ENCODE peak calls at places on chromosomes 4 and X, in ten cellular contexts. X is uterus; V is right atrium auricular region; Z is testis; F is Jurkat, Clone E6-1; K is brain microvascular endothelial cell; D is HCT116; T is SK-N-SH; S is body of pancreas; I is heart left ventricle. Q is an unnamed sample.

GRCh38 chr4:30867427-30867826 is 147.3 kb downstream of the PCDH7 start:
- DNase-seq in V (no peak), T (no peak), I (no peak), F (no peak), X (peak), D (no peak), S (no peak), K (no peak), Z (no peak), Q (no peak)

GRCh38 chrX:53283099-53283498 is 1.7 kb upstream of the IQSEC2 start:
- DNase-seq in D (no peak), I (no peak), F (no peak), X (no peak), K (no peak), Z (no peak), V (no peak), S (no peak), T (no peak), Q (no peak)

GRCh38 chrX:19824603-19825002 is 62.8 kb downstream of the SH3KBP1 start:
- DNase-seq in Z (no peak), F (peak), V (no peak), S (no peak), D (no peak), X (no peak), I (no peak), K (peak), T (no peak), Q (no peak)

GRCh38 chr4:124183231-124183630 is 529.3 kb downstream of the ANKRD50 start:
- DNase-seq in T (no peak), Z (no peak), D (no peak), F (no peak), K (no peak), V (no peak), I (no peak), X (no peak), S (no peak), Q (no peak)

GRCh38 chr4:161936625-161937133 is 227.1 kb downstream of the FSTL5 start:
- DNase-seq in D (peak), S (no peak), X (no peak), I (no peak), K (peak), T (peak), F (no peak), V (no peak), Z (no peak), Q (peak)

GRCh38 chr4:127196656-127197352 is 436.0 kb upstream of the INTU start:
- DNase-seq in X (peak), V (no peak), D (no peak), T (no peak), S (no peak), F (no peak), Z (peak), K (no peak), I (peak), Q (no peak)

GRCh38 chrX:34053931-34054330 is 78.2 kb downstream of the FAM47A start:
- DNase-seq in D (no peak), T (no peak), X (no peak), F (no peak), Z (no peak), K (no peak), V (no peak), I (no peak), S (no peak), Q (no peak)

GRCh38 chr4:24783506-24783905 is 11.9 kb upstream of the SOD3 start:
- DNase-seq in V (no peak), F (no peak), D (no peak), S (no peak), Z (no peak), X (no peak), I (no peak), K (no peak), T (no peak), Q (no peak)

GRCh38 chr4:76203541-76203940 is 10.1 kb downstream of the SCARB2 start:
- DNase-seq in X (no peak), V (no peak), I (no peak), S (no peak), Z (no peak), D (no peak), T (no peak), F (no peak), K (no peak), Q (no peak)

GRCh38 chr4:23770011-23770410 is 119.8 kb downstream of the PPARGC1A start:
- DNase-seq in T (no peak), D (no peak), V (no peak), S (no peak), F (no peak), Z (no peak), K (no peak), X (no peak), I (no peak), Q (no peak)

GRCh38 chr4:168575473-168575872 is 78.6 kb downstream of the PALLD start:
- DNase-seq in T (no peak), V (no peak), S (no peak), D (no peak), F (no peak), X (no peak), I (no peak), Z (no peak), K (no peak), Q (no peak)

GRCh38 chrX:10450229-10450958 is 170.0 kb downstream of the MID1 start:
- DNase-seq in D (no peak), Z (no peak), I (no peak), F (no peak), K (peak), T (no peak), X (no peak), S (no peak), V (no peak), Q (no peak)

GRCh38 chr4:68175562-68176155 is 46.0 kb upstream of the TMPRSS11F start:
- DNase-seq in V (no peak), I (peak), F (peak), X (no peak), T (peak), Z (peak), S (peak), K (peak), D (peak), Q (peak)

GRCh38 chr4:145316961-145317360 is 136.6 kb upstream of the OTUD4 start:
- DNase-seq in S (no peak), Z (no peak), V (no peak), I (no peak), K (no peak), F (no peak), X (no peak), D (no peak), T (no peak), Q (no peak)

GRCh38 chrX:154384284-154384892 is 5.3 kb downstream of the EMD start:
- DNase-seq in I (no peak), K (no peak), X (peak), Z (peak), S (peak), D (no peak), V (no peak), T (peak), F (no peak), Q (no peak)

GRCh38 chr4:123072060-123072459 is 149.7 kb upstream of the NUDT6 start:
- DNase-seq in I (no peak), D (no peak), Z (no peak), T (no peak), X (no peak), S (no peak), F (no peak), V (no peak), K (no peak), Q (no peak)

GRCh38 chr4:54322817-54323417 is 93.8 kb downstream of the PDGFRA start:
- DNase-seq in T (peak), D (peak), K (peak), V (no peak), X (peak), S (peak), F (peak), Z (peak), I (peak), Q (peak)

GRCh38 chr4:14582658-14583057 is 419.6 kb upstream of the CPEB2 start:
- DNase-seq in X (no peak), D (no peak), F (no peak), V (no peak), Z (no peak), K (no peak), T (no peak), I (no peak), S (no peak), Q (no peak)

GRCh38 chrX:110172215-110172614 is 145.7 kb downstream of the AMMECR1 start:
- DNase-seq in F (no peak), S (no peak), V (no peak), D (no peak), I (no peak), K (no peak), Z (no peak), T (no peak), X (no peak), Q (no peak)

GRCh38 chrX:36431819-36432218 is 512.3 kb downstream of the CFAP47 start:
- DNase-seq in T (no peak), F (no peak), S (no peak), D (no peak), X (no peak), Z (no peak), I (no peak), K (peak), V (no peak), Q (no peak)

GRCh38 chr4:38939150-38939549 is 71.5 kb downstream of the FAM114A1 start:
- DNase-seq in K (no peak), S (no peak), X (no peak), I (no peak), T (no peak), F (no peak), Z (no peak), V (no peak), D (no peak), Q (no peak)

GRCh38 chr4:79678472-79679202 is 270.6 kb upstream of the GK2 start:
- DNase-seq in Z (peak), X (peak), K (peak), I (peak), D (no peak), V (no peak), F (peak), S (no peak), T (no peak), Q (no peak)

GRCh38 chrX:49761481-49761880 is 65.7 kb upstream of the PAGE1 start:
- DNase-seq in D (no peak), F (peak), T (no peak), K (no peak), Z (no peak), S (no peak), V (no peak), I (no peak), X (no peak), Q (no peak)

GRCh38 chr4:98908182-98908581 is 20.8 kb downstream of the EIF4E start:
- DNase-seq in D (no peak), I (no peak), Z (no peak), S (no peak), T (no peak), V (no peak), X (no peak), K (no peak), F (no peak), Q (no peak)

GRCh38 chr4:158778065-158778711 is 9.4 kb downstream of the FNIP2 start:
- DNase-seq in Z (no peak), D (no peak), X (no peak), K (no peak), F (no peak), T (no peak), V (no peak), I (no peak), S (no peak), Q (no peak)

GRCh38 chr4:55215087-55215486 is 89.7 kb upstream of the KDR start:
- DNase-seq in Z (no peak), V (no peak), F (no peak), S (no peak), K (no peak), D (no peak), T (no peak), X (no peak), I (no peak), Q (no peak)

GRCh38 chr4:5712931-5713330 is 1.9 kb downstream of the EVC start:
- DNase-seq in F (no peak), D (no peak), T (no peak), K (no peak), I (no peak), X (no peak), S (no peak), Z (no peak), V (no peak), Q (no peak)
- H3K4me3 ChIP-seq in F (no peak), D (no peak), T (no peak), K (peak), I (no peak), X (no peak), S (no peak), Z (no peak), V (no peak), Q (peak)

DNA sequence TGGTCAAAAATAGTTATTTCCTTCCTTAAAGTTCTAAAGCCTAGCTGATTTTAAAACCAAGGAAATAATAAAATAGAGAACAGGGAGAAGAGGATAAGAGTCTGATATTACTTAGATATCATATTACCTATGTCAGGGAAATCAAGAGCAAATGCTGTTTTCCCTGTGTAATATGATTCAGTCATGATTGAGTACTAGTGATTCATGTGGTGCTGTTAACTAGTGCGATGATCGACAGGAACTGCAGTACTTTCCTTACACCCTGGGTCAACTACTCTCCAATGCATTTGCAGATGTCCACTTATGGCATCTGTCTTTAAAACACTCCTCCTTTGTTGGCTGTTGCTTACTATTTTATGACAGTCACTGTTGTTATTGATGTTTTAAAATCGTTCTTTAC is 103.7 kb downstream of the CAMK2D start:
- DNase-seq in S (no peak), K (no peak), X (no peak), I (no peak), Z (no peak), T (no peak), D (no peak), F (no peak), V (no peak), Q (no peak)
- H3K4me3 ChIP-seq in S (no peak), K (no peak), X (no peak), I (no peak), Z (no peak), T (no peak), D (no peak), F (no peak), V (no peak), Q (no peak)

DNA sequence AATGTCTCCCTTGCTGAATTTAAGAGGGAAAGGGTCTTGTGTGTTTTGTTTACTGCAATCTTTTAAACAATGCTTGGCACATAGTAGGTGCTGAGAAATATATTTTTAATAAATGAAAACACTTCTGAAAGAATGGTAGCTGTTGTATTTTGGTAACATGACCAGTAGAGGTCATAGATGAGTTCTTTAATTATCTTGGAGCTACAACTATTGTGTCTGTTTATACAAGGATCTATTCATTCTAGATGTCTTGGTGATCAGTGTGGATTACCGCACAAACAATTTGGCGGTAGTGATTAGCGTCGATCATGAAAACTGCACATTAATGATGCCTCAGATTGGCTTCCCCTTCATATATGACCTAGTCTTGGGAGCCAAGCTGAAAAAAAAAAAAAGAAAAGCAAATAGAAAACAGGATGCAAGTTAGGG is 21.4 kb upstream of the SCRG1 start:
- DNase-seq in K (no peak), F (peak), V (no peak), Z (no peak), S (no peak), T (peak), D (peak), X (no peak), I (no peak), Q (no peak)
- H3K4me3 ChIP-seq in K (no peak), F (no peak), V (no peak), Z (no peak), S (no peak), T (no peak), D (no peak), X (no peak), I (peak), Q (no peak)

GRCh38 chrX:2701600-2701999 is 10.5 kb downstream of the CD99 start:
- DNase-seq in K (no peak), F (peak), I (peak), V (no peak), Z (no peak), X (no peak), T (no peak), D (no peak), S (no peak), Q (no peak)
- H3K4me3 ChIP-seq in K (no peak), F (no peak), I (no peak), V (no peak), Z (no peak), X (no peak), T (no peak), D (no peak), S (no peak), Q (no peak)

GRCh38 chr4:3321295-3321889 is 28.6 kb downstream of the RGS12 start:
- DNase-seq in S (peak), X (no peak), I (peak), T (peak), D (no peak), K (no peak), F (no peak), Z (peak), V (peak), Q (no peak)
- H3K4me3 ChIP-seq in S (no peak), X (no peak), I (no peak), T (no peak), D (no peak), K (no peak), F (no peak), Z (no peak), V (no peak), Q (no peak)

Q was measured in HFF-Myc.